ENCODE peak calls at places on chromosomes 7 and 10, in five cellular contexts. One of them, this sample, is unnamed.

GRCh38 chr7:23022258-23022745 is 8.4 kb upstream of the HYCC1 start:
- DNase-seq in SK-N-DZ: no peak
- DNase-seq in pancreas: no peak
- DNase-seq in activated naive CD4-positive, alpha-beta T cell treated with anti-CD3 and anti-CD28 coated beads for 36 hours: no peak
- DNase-seq in cardiac fibroblast: peak; percentile 87
- DNase-seq in this sample: peak; percentile 68

GRCh38 chr10:92305133-92306072 is 14.4 kb downstream of the MARCHF5 start:
- DNase-seq in SK-N-DZ: no peak
- DNase-seq in pancreas: no peak
- DNase-seq in activated naive CD4-positive, alpha-beta T cell treated with anti-CD3 and anti-CD28 coated beads for 36 hours: no peak
- DNase-seq in cardiac fibroblast: no peak
- DNase-seq in this sample: no peak

GRCh38 chr7:102434039-102434481 is 685 bp downstream of the ORAI2 start:
- DNase-seq in SK-N-DZ: no peak
- DNase-seq in pancreas: no peak
- DNase-seq in activated naive CD4-positive, alpha-beta T cell treated with anti-CD3 and anti-CD28 coated beads for 36 hours: peak; percentile 44
- DNase-seq in cardiac fibroblast: peak; percentile 44
- DNase-seq in this sample: no peak

GRCh38 chr7:106791526-106791925 is 73.6 kb upstream of the PIK3CG start:
- DNase-seq in SK-N-DZ: no peak
- DNase-seq in pancreas: no peak
- DNase-seq in activated naive CD4-positive, alpha-beta T cell treated with anti-CD3 and anti-CD28 coated beads for 36 hours: no peak
- DNase-seq in cardiac fibroblast: no peak
- DNase-seq in this sample: no peak

GRCh38 chr10:2928219-2928840 is 139.0 kb upstream of the PFKP start:
- DNase-seq in SK-N-DZ: peak; percentile 61
- DNase-seq in pancreas: peak; percentile 73
- DNase-seq in activated naive CD4-positive, alpha-beta T cell treated with anti-CD3 and anti-CD28 coated beads for 36 hours: peak; percentile 82
- DNase-seq in cardiac fibroblast: peak; percentile 64
- DNase-seq in this sample: peak; percentile 14

GRCh38 chr10:114751856-114752255 is 69.7 kb upstream of the FHIP2A start:
- DNase-seq in SK-N-DZ: no peak
- DNase-seq in pancreas: no peak
- DNase-seq in activated naive CD4-positive, alpha-beta T cell treated with anti-CD3 and anti-CD28 coated beads for 36 hours: no peak
- DNase-seq in cardiac fibroblast: no peak
- DNase-seq in this sample: no peak

GRCh38 chr10:17980796-17981195 is 29.1 kb downstream of the SLC39A12 start:
- DNase-seq in SK-N-DZ: no peak
- DNase-seq in pancreas: no peak
- DNase-seq in activated naive CD4-positive, alpha-beta T cell treated with anti-CD3 and anti-CD28 coated beads for 36 hours: no peak
- DNase-seq in cardiac fibroblast: no peak
- DNase-seq in this sample: no peak

GRCh38 chr7:28350610-28351009 is 61.7 kb upstream of the CREB5 start:
- DNase-seq in SK-N-DZ: no peak
- DNase-seq in pancreas: no peak
- DNase-seq in activated naive CD4-positive, alpha-beta T cell treated with anti-CD3 and anti-CD28 coated beads for 36 hours: no peak
- DNase-seq in cardiac fibroblast: no peak
- DNase-seq in this sample: no peak

GRCh38 chr7:137846588-137847417 is at the start of gene DGKI:
- DNase-seq in SK-N-DZ: peak; percentile 86
- DNase-seq in pancreas: peak; percentile 11
- DNase-seq in activated naive CD4-positive, alpha-beta T cell treated with anti-CD3 and anti-CD28 coated beads for 36 hours: no peak
- DNase-seq in cardiac fibroblast: no peak
- DNase-seq in this sample: peak; percentile 10

GRCh38 chr10:33967721-33968120 is 633.3 kb upstream of the NRP1 start:
- DNase-seq in SK-N-DZ: no peak
- DNase-seq in pancreas: no peak
- DNase-seq in activated naive CD4-positive, alpha-beta T cell treated with anti-CD3 and anti-CD28 coated beads for 36 hours: no peak
- DNase-seq in cardiac fibroblast: no peak
- DNase-seq in this sample: no peak

GRCh38 chr7:69395072-69395714 is 203.1 kb upstream of the AUTS2 start:
- DNase-seq in SK-N-DZ: no peak
- DNase-seq in pancreas: no peak
- DNase-seq in activated naive CD4-positive, alpha-beta T cell treated with anti-CD3 and anti-CD28 coated beads for 36 hours: no peak
- DNase-seq in cardiac fibroblast: peak; percentile 80
- DNase-seq in this sample: peak; percentile 6

GRCh38 chr7:151381333-151382078 is 28.3 kb downstream of the WDR86 start:
- DNase-seq in SK-N-DZ: no peak
- DNase-seq in pancreas: no peak
- DNase-seq in activated naive CD4-positive, alpha-beta T cell treated with anti-CD3 and anti-CD28 coated beads for 36 hours: peak; percentile 21
- DNase-seq in cardiac fibroblast: no peak
- DNase-seq in this sample: no peak

GRCh38 chr10:91006001-91006751 is 85.3 kb upstream of the ANKRD1 start:
- DNase-seq in SK-N-DZ: peak; percentile 74
- DNase-seq in pancreas: peak; percentile 56
- DNase-seq in activated naive CD4-positive, alpha-beta T cell treated with anti-CD3 and anti-CD28 coated beads for 36 hours: peak; percentile 83
- DNase-seq in cardiac fibroblast: peak; percentile 89
- DNase-seq in this sample: peak; percentile 72